ENCODE peak calls at places on chromosomes 3 and 15, in eight cellular contexts. B is GM13977; Z is fibroblast of pulmonary artery; S is NAMALWA; F is neuronal stem cell; E is stimulated activated naive CD8-positive, alpha-beta T cell treated with anti-CD3 and anti-CD28 coated beads, Interleukin-15, Interleukin-2, amounts not matched to agents 100 U/mL and 50 U/mL, for 24 hours; T is effector memory CD8-positive, alpha-beta T cell; I is astrocyte of the spinal cord. R is an unnamed sample.

GRCh38 chr15:63232943-63233342 is 43.5 kb downstream of the RAB8B start:
- DNase-seq in B (no peak), Z (peak; percentile 61), S (no peak), F (no peak), E (no peak), T (no peak), I (no peak), R (no peak)

GRCh38 chr3:113533534-113533892 is 1.2 kb downstream of the SIDT1 start:
- DNase-seq in B (peak; percentile 37), Z (no peak), S (peak; percentile 72), F (no peak), E (peak; percentile 39), T (peak; percentile 53), I (no peak), R (no peak)

GRCh38 chr15:63469190-63469589 is 35.2 kb upstream of the USP3 start:
- DNase-seq in B (no peak), Z (no peak), S (no peak), F (no peak), E (no peak), T (no peak), I (no peak), R (no peak)

GRCh38 chr15:93035953-93036810 is 52.8 kb downstream of the RGMA start:
- DNase-seq in B (peak; percentile 88), Z (peak; percentile 53), S (peak; percentile 84), F (no peak), E (peak; percentile 57), T (peak; percentile 53), I (no peak), R (peak; percentile 69)

GRCh38 chr3:195058311-195059005 is 212.5 kb downstream of the XXYLT1 start:
- DNase-seq in B (no peak), Z (no peak), S (no peak), F (no peak), E (no peak), T (no peak), I (no peak), R (peak; percentile 32)

GRCh38 chr3:196168808-196169391 is 42.3 kb downstream of the ZDHHC19 start:
- DNase-seq in B (no peak), Z (no peak), S (no peak), F (no peak), E (no peak), T (no peak), I (peak; percentile 29), R (no peak)

GRCh38 chr15:31303434-31304073 is 23.1 kb upstream of the KLF13 start:
- DNase-seq in B (peak; percentile 67), Z (no peak), S (peak; percentile 59), F (no peak), E (no peak), T (no peak), I (no peak), R (no peak)

GRCh38 chr3:65595222-65595996 is 443.3 kb downstream of the MAGI1 start:
- DNase-seq in B (no peak), Z (no peak), S (no peak), F (no peak), E (no peak), T (no peak), I (no peak), R (no peak)

GRCh38 chr15:79378394-79379158 is 53.6 kb upstream of the MINAR1 start:
- DNase-seq in B (no peak), Z (no peak), S (no peak), F (no peak), E (no peak), T (no peak), I (no peak), R (no peak)

GRCh38 chr3:189590223-189590622 is 41.0 kb upstream of the TP63 start:
- DNase-seq in B (no peak), Z (no peak), S (no peak), F (no peak), E (no peak), T (no peak), I (no peak), R (no peak)

GRCh38 chr3:185979721-185980121 is 41.9 kb upstream of the TRA2B start:
- DNase-seq in B (no peak), Z (no peak), S (no peak), F (no peak), E (no peak), T (no peak), I (no peak), R (no peak)

GRCh38 chr3:20340324-20340928 is 154.4 kb upstream of the SGO1 start:
- DNase-seq in B (peak; percentile 54), Z (peak; percentile 87), S (peak; percentile 85), F (peak; percentile 77), E (peak; percentile 63), T (peak; percentile 63), I (peak; percentile 81), R (no peak)

GRCh38 chr3:143331336-143331735 is 211.8 kb downstream of the CHST2 start:
- DNase-seq in B (no peak), Z (peak; percentile 31), S (no peak), F (no peak), E (no peak), T (no peak), I (no peak), R (no peak)

GRCh38 chr15:54722342-54722986 is 474.3 kb downstream of the RSL24D1 start:
- DNase-seq in B (no peak), Z (no peak), S (peak; percentile 2), F (no peak), E (no peak), T (no peak), I (no peak), R (no peak)

GRCh38 chr3:6035626-6036025 is 825.3 kb upstream of the GRM7 start:
- DNase-seq in B (no peak), Z (no peak), S (no peak), F (no peak), E (no peak), T (no peak), I (no peak), R (no peak)

GRCh38 chr3:30289324-30289723 is 317.1 kb upstream of the TGFBR2 start:
- DNase-seq in B (no peak), Z (peak; percentile 57), S (no peak), F (no peak), E (no peak), T (no peak), I (no peak), R (no peak)

GRCh38 chr3:168865022-168865551 is 769.4 kb upstream of the GOLIM4 start:
- DNase-seq in B (peak; percentile 4), Z (peak; percentile 70), S (peak; percentile 55), F (peak; percentile 29), E (no peak), T (no peak), I (peak; percentile 66), R (no peak)

GRCh38 chr3:152458023-152458724 is 189.4 kb downstream of the MBNL1 start:
- DNase-seq in B (no peak), Z (no peak), S (no peak), F (no peak), E (no peak), T (no peak), I (no peak), R (no peak)

GRCh38 chr3:172903642-172904041 is 153.1 kb downstream of the ECT2 start:
- DNase-seq in B (no peak), Z (no peak), S (no peak), F (no peak), E (no peak), T (no peak), I (no peak), R (no peak)

GRCh38 chr15:40328711-40329240 is 5.3 kb downstream of the INAFM2 start:
- DNase-seq in B (no peak), Z (no peak), S (no peak), F (no peak), E (no peak), T (no peak), I (no peak), R (no peak)

GRCh38 chr3:5051772-5052171 is 70.3 kb upstream of the ARL8B start:
- DNase-seq in B (peak; percentile 31), Z (no peak), S (no peak), F (no peak), E (no peak), T (no peak), I (no peak), R (no peak)

GRCh38 chr15:74294010-74294409 is 57.9 kb downstream of the CCDC33 start:
- DNase-seq in B (no peak), Z (no peak), S (no peak), F (no peak), E (no peak), T (no peak), I (no peak), R (no peak)

GRCh38 chr3:158683216-158683975 is 10.9 kb upstream of the LXN start:
- DNase-seq in B (no peak), Z (peak; percentile 65), S (no peak), F (no peak), E (no peak), T (no peak), I (peak; percentile 37), R (no peak)

GRCh38 chr3:171878441-171879225 is 35.5 kb downstream of the TMEM212 start:
- DNase-seq in B (no peak), Z (peak; percentile 84), S (no peak), F (no peak), E (no peak), T (no peak), I (peak; percentile 74), R (no peak)

GRCh38 chr15:78092111-78093041 is at the start of gene SH2D7:
- DNase-seq in B (no peak), Z (no peak), S (no peak), F (no peak), E (no peak), T (no peak), I (no peak), R (peak; percentile 64)

GRCh38 chr15:59918994-59919951 is 84.8 kb upstream of the FOXB1 start:
- DNase-seq in B (peak; percentile 59), Z (peak; percentile 64), S (no peak), F (no peak), E (peak; percentile 50), T (no peak), I (peak; percentile 79), R (no peak)

GRCh38 chr15:52790166-52790708 is at the start of gene ONECUT1:
- DNase-seq in B (peak; percentile 90), Z (peak; percentile 29), S (peak; percentile 67), F (peak; percentile 79), E (peak; percentile 67), T (no peak), I (peak; percentile 29), R (no peak)

GRCh38 chr3:106088270-106088669 is 219.5 kb upstream of the CBLB start:
- DNase-seq in B (no peak), Z (no peak), S (no peak), F (no peak), E (no peak), T (no peak), I (peak; percentile 5), R (no peak)

GRCh38 chr3:129226374-129226773 is 23.0 kb upstream of the COPG1 start:
- DNase-seq in B (no peak), Z (peak; percentile 81), S (no peak), F (no peak), E (no peak), T (no peak), I (peak; percentile 93), R (peak; percentile 87)

GRCh38 chr3:99023590-99024192 is 122.2 kb upstream of the DCBLD2 start:
- DNase-seq in B (peak; percentile 21), Z (peak; percentile 72), S (peak; percentile 60), F (peak; percentile 4), E (no peak), T (no peak), I (peak; percentile 56), R (no peak)

GRCh38 chr15:50114381-50114780 is 4.7 kb downstream of the ATP8B4 start:
- DNase-seq in B (no peak), Z (no peak), S (no peak), F (no peak), E (no peak), T (no peak), I (no peak), R (no peak)

GRCh38 chr15:84600331-84600686 is 500 bp upstream of the ZSCAN2 start:
- DNase-seq in B (peak; percentile 42), Z (peak; percentile 87), S (no peak), F (no peak), E (peak; percentile 63), T (no peak), I (peak; percentile 88), R (peak; percentile 96)

GRCh38 chr15:38050529-38050928 is 116.1 kb downstream of the TMCO5A start:
- DNase-seq in B (no peak), Z (peak; percentile 82), S (no peak), F (no peak), E (no peak), T (no peak), I (peak; percentile 52), R (no peak)

GRCh38 chr3:186931487-186932280 is 1.4 kb downstream of the ST6GAL1 start:
- DNase-seq in B (peak; percentile 45), Z (peak; percentile 14), S (peak; percentile 67), F (no peak), E (peak; percentile 73), T (peak; percentile 82), I (peak; percentile 38), R (no peak)

R was measured in RWPE2.